ENCODE peak calls at places on chromosomes 11 and 22, in seven cellular contexts. One of them, this sample, is unnamed.

GRCh38 chr11:115518983-115519382 is 14.8 kb upstream of the CADM1 start:
- DNase-seq in psoas muscle: no peak
- DNase-seq in H9: no peak
- DNase-seq in prostate gland: no peak
- DNase-seq in lung: no peak
- DNase-seq in neural progenitor cell: no peak
- DNase-seq in heart right ventricle: no peak
- DNase-seq in this sample: no peak

GRCh38 chr11:117130879-117131278 is 13.2 kb upstream of the PAFAH1B2 start:
- DNase-seq in psoas muscle: no peak
- DNase-seq in H9: no peak
- DNase-seq in prostate gland: no peak
- DNase-seq in lung: no peak
- DNase-seq in neural progenitor cell: no peak
- DNase-seq in heart right ventricle: no peak
- DNase-seq in this sample: no peak

GRCh38 chr11:113901141-113901540 is 3.5 kb upstream of the HTR3B start:
- DNase-seq in psoas muscle: no peak
- DNase-seq in H9: no peak
- DNase-seq in prostate gland: no peak
- DNase-seq in lung: no peak
- DNase-seq in neural progenitor cell: no peak
- DNase-seq in heart right ventricle: no peak
- DNase-seq in this sample: no peak

GRCh38 chr22:50672041-50672440 is 582 bp upstream of the SHANK3 start:
- DNase-seq in psoas muscle: no peak
- DNase-seq in H9: no peak
- DNase-seq in prostate gland: no peak
- DNase-seq in lung: no peak
- DNase-seq in neural progenitor cell: no peak
- DNase-seq in heart right ventricle: no peak
- DNase-seq in this sample: no peak

GRCh38 chr11:1659478-1659877 is 29.9 kb downstream of the KRTAP5-5 start:
- DNase-seq in psoas muscle: no peak
- DNase-seq in H9: no peak
- DNase-seq in prostate gland: no peak
- DNase-seq in lung: no peak
- DNase-seq in neural progenitor cell: no peak
- DNase-seq in heart right ventricle: no peak
- DNase-seq in this sample: no peak

GRCh38 chr11:63491614-63492372 is 826 bp upstream of the PLAAT5 start:
- DNase-seq in psoas muscle: no peak
- DNase-seq in H9: no peak
- DNase-seq in prostate gland: no peak
- DNase-seq in lung: no peak
- DNase-seq in neural progenitor cell: peak
- DNase-seq in heart right ventricle: no peak
- DNase-seq in this sample: no peak

GRCh38 chr11:75773595-75774353 is 5.2 kb downstream of the DGAT2 start:
- DNase-seq in psoas muscle: no peak
- DNase-seq in H9: no peak
- DNase-seq in prostate gland: no peak
- DNase-seq in lung: no peak
- DNase-seq in neural progenitor cell: no peak
- DNase-seq in heart right ventricle: no peak
- DNase-seq in this sample: no peak

GRCh38 chr11:66964495-66964894 is 6.3 kb upstream of the PC start:
- DNase-seq in psoas muscle: no peak
- DNase-seq in H9: no peak
- DNase-seq in prostate gland: no peak
- DNase-seq in lung: no peak
- DNase-seq in neural progenitor cell: no peak
- DNase-seq in heart right ventricle: no peak
- DNase-seq in this sample: no peak

GRCh38 chr22:50144005-50144614 is 26.4 kb upstream of the PANX2 start:
- DNase-seq in psoas muscle: no peak
- DNase-seq in H9: no peak
- DNase-seq in prostate gland: no peak
- DNase-seq in lung: no peak
- DNase-seq in neural progenitor cell: no peak
- DNase-seq in heart right ventricle: no peak
- DNase-seq in this sample: no peak

GRCh38 chr11:75565221-75565814 is 3.3 kb downstream of the SERPINH1 start:
- DNase-seq in psoas muscle: peak
- DNase-seq in H9: peak
- DNase-seq in prostate gland: no peak
- DNase-seq in lung: no peak
- DNase-seq in neural progenitor cell: no peak
- DNase-seq in heart right ventricle: peak
- DNase-seq in this sample: peak

GRCh38 chr22:41899992-41900651 is 14.8 kb downstream of the SHISA8 start:
- DNase-seq in psoas muscle: no peak
- DNase-seq in H9: no peak
- DNase-seq in prostate gland: no peak
- DNase-seq in lung: no peak
- DNase-seq in neural progenitor cell: no peak
- DNase-seq in heart right ventricle: peak
- DNase-seq in this sample: no peak

GRCh38 chr11:1879941-1880720 is 11.6 kb downstream of the PRR33 start:
- DNase-seq in psoas muscle: peak
- DNase-seq in H9: no peak
- DNase-seq in prostate gland: no peak
- DNase-seq in lung: no peak
- DNase-seq in neural progenitor cell: no peak
- DNase-seq in heart right ventricle: peak
- DNase-seq in this sample: peak

GRCh38 chr22:45058622-45058912 is 48.8 kb upstream of the PHF21B start:
- DNase-seq in psoas muscle: no peak
- DNase-seq in H9: no peak
- DNase-seq in prostate gland: no peak
- DNase-seq in lung: no peak
- DNase-seq in neural progenitor cell: no peak
- DNase-seq in heart right ventricle: no peak
- DNase-seq in this sample: no peak

GRCh38 chr22:44428941-44429615 is 69.0 kb downstream of the RTL6 start:
- DNase-seq in psoas muscle: no peak
- DNase-seq in H9: peak
- DNase-seq in prostate gland: no peak
- DNase-seq in lung: no peak
- DNase-seq in neural progenitor cell: no peak
- DNase-seq in heart right ventricle: no peak
- DNase-seq in this sample: no peak

GRCh38 chr11:12174145-12175143 is 64.1 kb downstream of the MICAL2 start:
- DNase-seq in psoas muscle: no peak
- DNase-seq in H9: no peak
- DNase-seq in prostate gland: no peak
- DNase-seq in lung: no peak
- DNase-seq in neural progenitor cell: no peak
- DNase-seq in heart right ventricle: no peak
- DNase-seq in this sample: no peak

GRCh38 chr11:45030778-45031177 is 80.1 kb upstream of the TP53I11 start:
- DNase-seq in psoas muscle: no peak
- DNase-seq in H9: no peak
- DNase-seq in prostate gland: no peak
- DNase-seq in lung: no peak
- DNase-seq in neural progenitor cell: no peak
- DNase-seq in heart right ventricle: no peak
- DNase-seq in this sample: no peak

GRCh38 chr11:45028921-45029680 is 78.4 kb upstream of the TP53I11 start:
- DNase-seq in psoas muscle: no peak
- DNase-seq in H9: peak
- DNase-seq in prostate gland: no peak
- DNase-seq in lung: no peak
- DNase-seq in neural progenitor cell: no peak
- DNase-seq in heart right ventricle: peak
- DNase-seq in this sample: no peak

GRCh38 chr11:45035440-45035839 is 84.8 kb upstream of the TP53I11 start:
- DNase-seq in psoas muscle: no peak
- DNase-seq in H9: no peak
- DNase-seq in prostate gland: no peak
- DNase-seq in lung: no peak
- DNase-seq in neural progenitor cell: no peak
- DNase-seq in heart right ventricle: no peak
- DNase-seq in this sample: no peak

GRCh38 chr11:45036010-45036409 is 85.3 kb upstream of the TP53I11 start:
- DNase-seq in psoas muscle: no peak
- DNase-seq in H9: no peak
- DNase-seq in prostate gland: no peak
- DNase-seq in lung: no peak
- DNase-seq in neural progenitor cell: no peak
- DNase-seq in heart right ventricle: no peak
- DNase-seq in this sample: no peak

DNA sequence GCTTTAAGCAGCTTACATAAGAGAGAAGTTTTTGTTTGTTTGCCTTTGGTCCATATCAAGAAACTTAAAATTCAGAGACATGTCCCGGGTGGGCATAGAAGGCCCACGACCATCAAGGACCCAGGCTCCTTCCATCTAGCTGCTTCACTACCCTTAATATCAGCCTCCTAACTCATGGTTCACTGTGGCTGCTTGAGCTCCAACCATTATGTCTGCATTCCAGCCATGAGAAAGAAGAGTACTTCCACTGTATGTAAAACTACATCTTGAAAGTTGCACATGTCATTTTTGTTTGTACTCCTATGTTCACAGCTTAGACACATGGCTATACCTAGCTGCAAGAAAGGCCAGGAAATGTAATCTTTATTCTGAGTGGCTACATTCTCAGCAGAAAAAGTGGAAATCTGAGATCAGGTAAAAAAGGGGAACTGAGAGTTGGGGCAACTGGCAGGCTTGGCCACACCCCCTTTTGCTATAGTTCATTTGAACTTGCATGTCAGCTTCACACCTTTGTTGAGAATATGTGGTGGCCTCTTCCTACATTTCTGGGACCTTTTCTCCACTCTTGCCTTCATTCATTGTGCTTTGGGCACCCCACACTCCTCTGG is 81.3 kb upstream of the TP53I11 start:
- DNase-seq in psoas muscle: no peak
- DNase-seq in H9: no peak
- DNase-seq in prostate gland: no peak
- DNase-seq in lung: no peak
- DNase-seq in neural progenitor cell: no peak
- DNase-seq in heart right ventricle: no peak
- DNase-seq in this sample: no peak
- H3K27ac ChIP-seq in psoas muscle: no peak
- H3K27ac ChIP-seq in H9: no peak
- H3K27ac ChIP-seq in prostate gland: no peak
- H3K27ac ChIP-seq in lung: no peak
- H3K27ac ChIP-seq in neural progenitor cell: no peak
- H3K27ac ChIP-seq in heart right ventricle: no peak
- H3K27ac ChIP-seq in this sample: no peak

GRCh38 chr11:47532597-47533213 is 20.2 kb downstream of the CELF1 start:
- DNase-seq in psoas muscle: no peak
- DNase-seq in H9: no peak
- DNase-seq in prostate gland: no peak
- DNase-seq in lung: no peak
- DNase-seq in neural progenitor cell: peak
- DNase-seq in heart right ventricle: no peak
- DNase-seq in this sample: no peak
- H3K27ac ChIP-seq in psoas muscle: peak
- H3K27ac ChIP-seq in H9: no peak
- H3K27ac ChIP-seq in prostate gland: no peak
- H3K27ac ChIP-seq in lung: peak
- H3K27ac ChIP-seq in neural progenitor cell: no peak
- H3K27ac ChIP-seq in heart right ventricle: no peak
- H3K27ac ChIP-seq in this sample: peak

DNA sequence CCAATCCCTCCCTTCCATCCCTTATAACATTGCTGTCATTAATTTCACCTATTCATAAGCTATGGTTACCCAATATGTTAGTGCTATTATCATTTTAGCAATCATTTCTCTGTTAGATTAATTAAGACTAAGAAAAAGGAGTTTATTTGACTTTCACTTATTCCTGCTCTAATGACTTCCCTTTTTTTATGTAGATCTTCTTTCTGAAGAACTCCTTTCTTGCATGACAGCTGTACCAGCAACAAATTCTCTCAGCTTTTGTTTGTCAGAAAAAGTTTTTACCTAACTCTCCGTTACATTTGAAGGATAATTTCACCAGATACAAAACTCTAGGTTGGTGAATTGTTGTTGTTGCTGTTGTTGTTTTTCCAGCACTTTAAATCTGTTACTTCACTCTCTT is 28.6 kb upstream of the OR8B8 start:
- DNase-seq in psoas muscle: no peak
- DNase-seq in H9: no peak
- DNase-seq in prostate gland: no peak
- DNase-seq in lung: no peak
- DNase-seq in neural progenitor cell: no peak
- DNase-seq in heart right ventricle: no peak
- DNase-seq in this sample: no peak
- H3K27ac ChIP-seq in psoas muscle: no peak
- H3K27ac ChIP-seq in H9: no peak
- H3K27ac ChIP-seq in prostate gland: no peak
- H3K27ac ChIP-seq in lung: no peak
- H3K27ac ChIP-seq in neural progenitor cell: no peak
- H3K27ac ChIP-seq in heart right ventricle: no peak
- H3K27ac ChIP-seq in this sample: no peak

GRCh38 chr11:72607101-72607468 is 67.1 kb downstream of the PDE2A start:
- DNase-seq in psoas muscle: no peak
- DNase-seq in H9: no peak
- DNase-seq in prostate gland: no peak
- DNase-seq in lung: no peak
- DNase-seq in neural progenitor cell: no peak
- DNase-seq in heart right ventricle: no peak
- DNase-seq in this sample: no peak
- H3K27ac ChIP-seq in psoas muscle: no peak
- H3K27ac ChIP-seq in H9: no peak
- H3K27ac ChIP-seq in prostate gland: no peak
- H3K27ac ChIP-seq in lung: no peak
- H3K27ac ChIP-seq in neural progenitor cell: no peak
- H3K27ac ChIP-seq in heart right ventricle: no peak
- H3K27ac ChIP-seq in this sample: peak

DNA sequence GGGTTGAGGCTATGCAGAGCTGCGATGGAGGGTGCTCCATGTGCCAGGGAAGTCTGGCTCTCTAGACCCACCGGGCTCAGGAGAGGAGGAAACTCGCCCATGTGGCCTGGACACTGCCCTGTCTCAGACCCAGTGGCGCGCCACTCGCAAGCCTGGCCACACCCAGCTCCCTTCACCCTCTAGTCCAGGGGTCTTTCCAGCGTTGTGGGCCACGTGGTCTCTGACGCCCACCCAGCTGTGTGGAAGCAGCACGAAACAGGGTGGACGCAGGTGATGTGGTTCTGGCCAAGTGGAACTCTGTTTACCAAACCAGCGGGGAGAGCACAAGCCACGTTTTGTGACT is 28.2 kb downstream of the PPIL2 start:
- DNase-seq in psoas muscle: no peak
- DNase-seq in H9: no peak
- DNase-seq in prostate gland: no peak
- DNase-seq in lung: no peak
- DNase-seq in neural progenitor cell: no peak
- DNase-seq in heart right ventricle: no peak
- DNase-seq in this sample: no peak
- H3K27ac ChIP-seq in psoas muscle: no peak
- H3K27ac ChIP-seq in H9: no peak
- H3K27ac ChIP-seq in prostate gland: no peak
- H3K27ac ChIP-seq in lung: no peak
- H3K27ac ChIP-seq in neural progenitor cell: no peak
- H3K27ac ChIP-seq in heart right ventricle: no peak
- H3K27ac ChIP-seq in this sample: no peak